ENCODE peak calls at places on chromosomes 1 and 21, in seven cellular contexts. L is fibroblast of villous mesenchyme; N is Calu3; G is RWPE1; Z is cardiac fibroblast; I is CD4-positive, alpha-beta T cell; U is GM20000. T is an unnamed sample.

GRCh38 chr1:245084551-245084950 is 70.2 kb upstream of the KIF26B start:
- DNase-seq in L (no peak), N (no peak), I (no peak), G (no peak), Z (no peak), U (no peak), T (no peak)

GRCh38 chr21:46550511-46550941 is 54.4 kb downstream of the S100B start:
- DNase-seq in G (no peak), I (peak), L (no peak), N (no peak), U (no peak), Z (no peak), T (no peak)

GRCh38 chr21:31580866-31581276 is 78.6 kb upstream of the SOD1 start:
- DNase-seq in Z (peak), G (peak), U (peak), L (peak), N (peak), I (peak), T (peak)

GRCh38 chr21:38958940-38959685 is 153.4 kb downstream of the ETS2 start:
- DNase-seq in G (no peak), U (no peak), N (peak), I (no peak), L (peak), Z (peak), T (peak)

GRCh38 chr21:23496729-23497128 is 2110.6 kb downstream of the MRPL39 start:
- DNase-seq in I (no peak), Z (no peak), L (no peak), N (no peak), G (no peak), U (no peak), T (no peak)

GRCh38 chr1:183414365-183414764 is 3.8 kb downstream of the NMNAT2 start:
- DNase-seq in G (no peak), L (no peak), Z (peak), N (no peak), U (no peak), I (no peak), T (no peak)

GRCh38 chr1:89957063-89957462 is 37.8 kb upstream of the ZNF326 start:
- DNase-seq in I (no peak), G (no peak), N (no peak), Z (no peak), L (no peak), U (no peak), T (no peak)

GRCh38 chr21:34351786-34352241 is 12.0 kb upstream of the KCNE2 start:
- DNase-seq in L (peak), I (no peak), U (peak), Z (peak), G (no peak), N (peak), T (no peak)

GRCh38 chr1:20480261-20481157 is 5.5 kb downstream of the CAMK2N1 start:
- DNase-seq in L (no peak), G (no peak), N (peak), U (no peak), Z (no peak), I (no peak), T (no peak)

GRCh38 chr1:77424236-77424635 is 142.4 kb downstream of the AK5 start:
- DNase-seq in L (no peak), Z (peak), U (no peak), G (no peak), N (no peak), I (no peak), T (no peak)

DNA sequence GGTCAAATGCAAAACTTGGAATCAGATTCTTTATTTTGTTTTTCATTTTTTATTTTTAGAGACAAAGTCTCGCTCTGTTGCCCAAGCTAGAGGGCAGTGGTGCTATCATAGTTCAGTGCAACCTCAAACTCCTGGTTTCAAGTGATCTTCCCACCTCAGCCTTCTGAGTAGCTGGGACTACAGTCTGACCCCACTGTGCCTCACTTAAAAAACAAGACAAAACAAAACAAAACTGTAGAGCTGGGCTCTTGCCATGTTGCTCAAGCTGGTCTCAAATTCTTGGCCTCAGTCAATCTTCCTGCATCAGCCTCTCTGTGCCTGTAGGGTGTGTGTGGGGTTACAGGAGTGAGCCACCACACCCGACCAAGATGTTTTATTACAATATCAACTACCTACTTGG is 396.0 kb upstream of the USP24 start:
- DNase-seq in U (no peak), G (no peak), L (peak), N (no peak), Z (peak), I (no peak), T (peak)
- TF ChIP-seq CTCF in U (no peak), G (no peak), L (peak), N (no peak), Z (peak), I (no peak), T (peak)

DNA sequence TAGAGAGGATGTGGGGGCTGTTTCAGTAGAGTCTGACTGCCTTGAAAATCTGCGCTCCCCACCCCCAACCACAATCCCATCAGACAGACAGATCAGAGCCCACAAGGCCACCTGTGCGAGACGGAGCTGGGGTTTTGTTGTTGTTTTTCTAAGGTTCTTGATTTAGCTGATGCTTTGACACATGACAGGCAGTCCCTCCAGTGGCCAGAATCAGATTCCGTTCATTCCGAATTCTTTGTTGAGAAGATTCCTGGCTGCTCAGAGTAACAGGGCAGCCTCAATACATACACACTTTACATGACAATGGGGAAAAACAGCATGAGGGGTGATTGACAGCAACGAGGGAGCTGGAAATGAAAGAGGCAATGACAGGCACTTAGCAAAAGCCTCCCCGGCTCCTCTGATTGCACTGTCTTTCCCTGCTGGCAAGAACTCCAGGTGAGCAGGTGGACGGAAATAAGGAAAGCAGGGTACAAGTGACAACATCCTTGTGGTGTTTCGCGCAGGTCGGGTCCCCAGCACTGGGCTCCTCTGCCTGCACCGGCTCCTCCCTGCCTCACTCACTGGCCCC is 148.8 kb downstream of the PGBD5 start:
- DNase-seq in L (no peak), U (peak), Z (no peak), I (peak), N (no peak), G (no peak), T (no peak)
- TF ChIP-seq CTCF in L (no peak), U (no peak), Z (no peak), I (no peak), N (no peak), G (no peak), T (no peak)

GRCh38 chr1:228394571-228395394 is 11.9 kb downstream of the TRIM11 start:
- DNase-seq in L (no peak), Z (no peak), I (peak), N (no peak), G (no peak), U (no peak), T (no peak)

GRCh38 chr1:228391411-228392020 is 15.1 kb downstream of the TRIM11 start:
- DNase-seq in L (no peak), U (no peak), Z (no peak), G (no peak), I (no peak), N (no peak), T (no peak)

GRCh38 chr1:228393811-228394570 is 12.6 kb downstream of the TRIM11 start:
- DNase-seq in L (no peak), N (no peak), Z (no peak), G (no peak), I (no peak), U (no peak), T (no peak)

GRCh38 chr1:228392111-228392936 is 14.3 kb downstream of the TRIM11 start:
- DNase-seq in L (no peak), U (no peak), I (no peak), N (no peak), Z (peak), G (no peak), T (no peak)

GRCh38 chr1:228393268-228393699 is 13.4 kb downstream of the TRIM11 start:
- DNase-seq in Z (peak), N (peak), L (peak), U (no peak), G (no peak), I (no peak), T (no peak)
- TF ChIP-seq CTCF in Z (peak), N (peak), L (peak), U (no peak), G (peak), I (peak), T (peak)

GRCh38 chr1:169133801-169134558 is 27.5 kb downstream of the ATP1B1 start:
- DNase-seq in N (no peak), L (no peak), U (no peak), Z (no peak), I (no peak), G (no peak), T (no peak)
- TF ChIP-seq CTCF in N (no peak), L (peak), U (peak), Z (no peak), I (no peak), G (no peak), T (peak)

T was measured in AG09319.